ENCODE peak calls at places on chromosomes 2 and 18, in seven cellular contexts. B, Q, L, C, Y, E and V are unnamed samples.

GRCh38 chr2:99662761-99663341 is 173.0 kb upstream of the REV1 start:
- DNase-seq in E (no peak), Y (peak), B (no peak), Q (peak), C (no peak), L (peak), V (no peak)

GRCh38 chr2:25529034-25529433 is 144.3 kb downstream of the DTNB start:
- DNase-seq in B (no peak), C (no peak), L (peak), E (no peak), Y (no peak), Q (no peak), V (no peak)

GRCh38 chr2:42288811-42289210 is 72.2 kb downstream of the COX7A2L start:
- DNase-seq in Y (no peak), Q (no peak), E (no peak), L (no peak), B (no peak), C (no peak), V (no peak)

GRCh38 chr2:12718662-12719399 is 2.1 kb downstream of the TRIB2 start:
- DNase-seq in B (peak), Q (peak), L (no peak), E (peak), Y (peak), C (peak), V (no peak)

GRCh38 chr2:78077637-78078036 is 555.5 kb upstream of the LRRTM4 start:
- DNase-seq in L (no peak), Y (no peak), B (no peak), C (no peak), E (no peak), Q (no peak), V (no peak)

GRCh38 chr2:187994464-187995331 is 297.0 kb upstream of the GULP1 start:
- DNase-seq in Y (peak), B (no peak), Q (no peak), L (peak), C (no peak), E (peak), V (no peak)

GRCh38 chr2:161178756-161179155 is 18.5 kb downstream of the TANK start:
- DNase-seq in Q (no peak), E (no peak), Y (no peak), L (no peak), B (no peak), C (no peak), V (no peak)

GRCh38 chr18:35267161-35267651 is 22.8 kb downstream of the ZSCAN30 start:
- DNase-seq in Q (peak), Y (peak), L (peak), C (peak), E (no peak), B (peak), V (peak)